ENCODE peak calls at places on chromosome 1, in four cellular contexts. One of them, this sample, is unnamed.
A peak's percentile ranks its signal among the peaks of the same experiment; 100 is the strongest.

GRCh38 chr1:194730304-194730703 is 1543.9 kb upstream of the B3GALT2 start:
- DNase-seq in CD8-positive, alpha-beta memory T cell: no peak
- DNase-seq in IMR-90: no peak
- DNase-seq in cardiac muscle cell: no peak
- DNase-seq in this sample: no peak

GRCh38 chr1:115051850-115052249 is 22.2 kb downstream of the TSHB start:
- DNase-seq in CD8-positive, alpha-beta memory T cell: no peak
- DNase-seq in IMR-90: no peak
- DNase-seq in cardiac muscle cell: no peak
- DNase-seq in this sample: no peak

GRCh38 chr1:119623651-119624050 is 24.4 kb downstream of the ZNF697 start:
- DNase-seq in CD8-positive, alpha-beta memory T cell: no peak
- DNase-seq in IMR-90: no peak
- DNase-seq in cardiac muscle cell: peak; percentile 27
- DNase-seq in this sample: no peak

GRCh38 chr1:163084330-163084729 is 15.2 kb downstream of the RGS4 start:
- DNase-seq in CD8-positive, alpha-beta memory T cell: no peak
- DNase-seq in IMR-90: peak; percentile 13
- DNase-seq in cardiac muscle cell: no peak
- DNase-seq in this sample: no peak

GRCh38 chr1:107788189-107788588 is 176.8 kb downstream of the VAV3 start:
- DNase-seq in CD8-positive, alpha-beta memory T cell: no peak
- DNase-seq in IMR-90: no peak
- DNase-seq in cardiac muscle cell: no peak
- DNase-seq in this sample: no peak

GRCh38 chr1:201731142-201731541 is 97.8 kb upstream of the IPO9 start:
- DNase-seq in CD8-positive, alpha-beta memory T cell: no peak
- DNase-seq in IMR-90: no peak
- DNase-seq in cardiac muscle cell: no peak
- DNase-seq in this sample: no peak

GRCh38 chr1:108521990-108522393 is 37.9 kb upstream of the EEIG2 start:
- DNase-seq in CD8-positive, alpha-beta memory T cell: no peak
- DNase-seq in IMR-90: peak; percentile 3
- DNase-seq in cardiac muscle cell: peak; percentile 75
- DNase-seq in this sample: no peak

GRCh38 chr1:85607126-85607912 is 26.8 kb downstream of the CCN1 start:
- DNase-seq in CD8-positive, alpha-beta memory T cell: no peak
- DNase-seq in IMR-90: peak; percentile 100
- DNase-seq in cardiac muscle cell: peak; percentile 99
- DNase-seq in this sample: no peak

GRCh38 chr1:108199231-108199657 is 899 bp downstream of the SLC25A24 start:
- DNase-seq in CD8-positive, alpha-beta memory T cell: no peak
- DNase-seq in IMR-90: peak; percentile 23
- DNase-seq in cardiac muscle cell: peak; percentile 49
- DNase-seq in this sample: no peak

GRCh38 chr1:85343213-85343611 is 66.8 kb upstream of the BCL10 start:
- DNase-seq in CD8-positive, alpha-beta memory T cell: no peak
- DNase-seq in IMR-90: no peak
- DNase-seq in cardiac muscle cell: peak; percentile 37
- DNase-seq in this sample: no peak

GRCh38 chr1:21553116-21553926 is 44.1 kb downstream of the ALPL start:
- DNase-seq in CD8-positive, alpha-beta memory T cell: no peak
- DNase-seq in IMR-90: peak; percentile 89
- DNase-seq in cardiac muscle cell: peak; percentile 80
- DNase-seq in this sample: no peak

GRCh38 chr1:203669739-203670138 is 43.1 kb downstream of the ATP2B4 start:
- DNase-seq in CD8-positive, alpha-beta memory T cell: no peak
- DNase-seq in IMR-90: peak; percentile 88
- DNase-seq in cardiac muscle cell: peak; percentile 48
- DNase-seq in this sample: no peak

GRCh38 chr1:38133304-38133703 is 86.7 kb upstream of the POU3F1 start:
- DNase-seq in CD8-positive, alpha-beta memory T cell: no peak
- DNase-seq in IMR-90: no peak
- DNase-seq in cardiac muscle cell: no peak
- DNase-seq in this sample: no peak

GRCh38 chr1:246043556-246043955 is 463.5 kb downstream of the SMYD3 start:
- DNase-seq in CD8-positive, alpha-beta memory T cell: no peak
- DNase-seq in IMR-90: no peak
- DNase-seq in cardiac muscle cell: no peak
- DNase-seq in this sample: no peak

GRCh38 chr1:178310685-178311105 is 186.1 kb downstream of the CLEC20A start:
- DNase-seq in CD8-positive, alpha-beta memory T cell: no peak
- DNase-seq in IMR-90: peak; percentile 80
- DNase-seq in cardiac muscle cell: peak; percentile 86
- DNase-seq in this sample: no peak

GRCh38 chr1:240691521-240692338 is 79.8 kb upstream of the GREM2 start:
- DNase-seq in CD8-positive, alpha-beta memory T cell: no peak
- DNase-seq in IMR-90: peak; percentile 78
- DNase-seq in cardiac muscle cell: peak; percentile 9
- DNase-seq in this sample: no peak

GRCh38 chr1:222347627-222348026 is 200.3 kb downstream of the HHIPL2 start:
- DNase-seq in CD8-positive, alpha-beta memory T cell: no peak
- DNase-seq in IMR-90: no peak
- DNase-seq in cardiac muscle cell: no peak
- DNase-seq in this sample: no peak

GRCh38 chr1:16978589-16979474 is 1.6 kb downstream of the MFAP2 start:
- DNase-seq in CD8-positive, alpha-beta memory T cell: no peak
- DNase-seq in IMR-90: peak; percentile 86
- DNase-seq in cardiac muscle cell: peak; percentile 95
- DNase-seq in this sample: no peak
- H3K4me3 ChIP-seq in CD8-positive, alpha-beta memory T cell: no peak overlapping the region
- H3K4me3 ChIP-seq in IMR-90: no peak overlapping the region
- H3K4me3 ChIP-seq in cardiac muscle cell: no peak overlapping the region
- H3K4me3 ChIP-seq in this sample: no peak overlapping the region

GRCh38 chr1:44810101-44810761 is 1.9 kb downstream of the BTBD19 start:
- DNase-seq in CD8-positive, alpha-beta memory T cell: no peak
- DNase-seq in IMR-90: no peak
- DNase-seq in cardiac muscle cell: peak; percentile 64
- DNase-seq in this sample: no peak
- H3K4me1 ChIP-seq in CD8-positive, alpha-beta memory T cell: peaks cover 69% of the 10 kb centered on the region
- H3K4me1 ChIP-seq in IMR-90: peaks cover 58% of the 10 kb centered on the region
- H3K4me1 ChIP-seq in cardiac muscle cell: peaks cover 32% of the 10 kb centered on the region
- H3K4me1 ChIP-seq in this sample: peaks cover 70% of the 10 kb centered on the region

GRCh38 chr1:58687516-58687915 is 12.3 kb downstream of the MYSM1 start:
- DNase-seq in CD8-positive, alpha-beta memory T cell: no peak
- DNase-seq in IMR-90: no peak
- DNase-seq in cardiac muscle cell: no peak
- DNase-seq in this sample: no peak
- H3K27ac ChIP-seq in CD8-positive, alpha-beta memory T cell: no peak overlapping the region
- H3K27ac ChIP-seq in IMR-90: no peak overlapping the region
- H3K27ac ChIP-seq in cardiac muscle cell: no peak overlapping the region
- H3K27ac ChIP-seq in this sample: no peak overlapping the region

GRCh38 chr1:205512059-205513045 is 7.9 kb downstream of the CDK18 start:
- DNase-seq in CD8-positive, alpha-beta memory T cell: no peak
- DNase-seq in IMR-90: peak; percentile 11
- DNase-seq in cardiac muscle cell: no peak
- DNase-seq in this sample: no peak

GRCh38 chr1:205515781-205516253 is 11.3 kb downstream of the CDK18 start:
- DNase-seq in CD8-positive, alpha-beta memory T cell: no peak
- DNase-seq in IMR-90: no peak
- DNase-seq in cardiac muscle cell: peak; percentile 56
- DNase-seq in this sample: no peak

GRCh38 chr1:205513774-205514173 is 9.3 kb downstream of the CDK18 start:
- DNase-seq in CD8-positive, alpha-beta memory T cell: no peak
- DNase-seq in IMR-90: no peak
- DNase-seq in cardiac muscle cell: no peak
- DNase-seq in this sample: no peak

GRCh38 chr1:205516362-205516761 is 11.9 kb downstream of the CDK18 start:
- DNase-seq in CD8-positive, alpha-beta memory T cell: no peak
- DNase-seq in IMR-90: no peak
- DNase-seq in cardiac muscle cell: no peak
- DNase-seq in this sample: no peak

DNA sequence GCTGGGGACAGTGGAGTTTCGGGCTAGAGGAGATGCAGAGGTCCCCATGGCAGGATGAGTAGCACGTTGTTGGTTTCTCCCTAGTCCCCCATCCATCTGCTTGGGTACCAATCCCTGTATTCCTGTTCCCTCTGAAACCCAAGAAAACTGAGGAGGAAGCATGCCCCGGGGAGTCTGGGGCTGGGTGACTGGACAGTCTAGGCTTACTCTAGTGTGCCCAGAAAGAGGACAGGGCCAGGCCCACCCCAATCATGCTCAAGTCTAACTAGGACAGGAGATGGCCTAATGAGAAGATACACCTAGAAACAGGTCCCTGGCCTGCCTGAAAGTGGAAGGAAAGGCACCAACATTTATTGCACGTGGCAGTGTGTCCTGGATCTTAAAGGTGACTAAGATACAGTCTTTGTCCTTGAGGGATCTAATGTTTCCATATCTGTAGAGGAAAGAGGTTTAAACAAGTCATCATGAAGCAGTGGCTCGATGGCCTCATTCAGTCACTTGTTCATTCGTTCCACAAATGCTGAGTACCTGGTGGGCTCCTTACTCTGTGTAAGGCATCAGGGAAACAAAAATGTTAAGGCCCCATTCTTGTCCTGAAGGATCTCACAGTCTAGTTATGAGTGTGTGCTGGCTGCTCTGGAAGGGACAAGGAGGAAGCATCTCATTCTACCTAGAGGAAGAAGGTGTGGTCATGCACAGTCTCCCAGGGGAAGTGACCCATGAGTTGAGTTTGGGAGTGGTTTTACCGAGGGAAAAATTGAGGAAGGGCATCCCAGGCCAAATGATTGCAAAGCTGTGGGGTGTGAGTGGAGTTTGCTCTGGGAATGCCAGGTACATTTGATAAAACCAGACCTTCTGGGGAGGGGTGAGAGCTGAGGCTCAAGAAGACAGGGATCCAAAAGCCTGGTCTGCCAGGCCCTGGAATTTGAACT is 10.0 kb downstream of the CDK18 start:
- DNase-seq in CD8-positive, alpha-beta memory T cell: no peak
- DNase-seq in IMR-90: no peak
- DNase-seq in cardiac muscle cell: no peak
- DNase-seq in this sample: no peak
- H3K4me3 ChIP-seq in CD8-positive, alpha-beta memory T cell: no peak overlapping the region
- H3K4me3 ChIP-seq in IMR-90: no peak overlapping the region
- H3K4me3 ChIP-seq in cardiac muscle cell: no peak overlapping the region
- H3K4me3 ChIP-seq in this sample: no peak overlapping the region

GRCh38 chr1:27476222-27476621 is 13.7 kb downstream of the WASF2 start:
- DNase-seq in CD8-positive, alpha-beta memory T cell: no peak
- DNase-seq in IMR-90: no peak
- DNase-seq in cardiac muscle cell: no peak
- DNase-seq in this sample: no peak

GRCh38 chr1:27473755-27474154 is 16.2 kb downstream of the WASF2 start:
- DNase-seq in CD8-positive, alpha-beta memory T cell: no peak
- DNase-seq in IMR-90: no peak
- DNase-seq in cardiac muscle cell: no peak
- DNase-seq in this sample: peak; percentile 19

GRCh38 chr1:27481994-27482620 is 7.9 kb downstream of the WASF2 start:
- DNase-seq in CD8-positive, alpha-beta memory T cell: no peak
- DNase-seq in IMR-90: no peak
- DNase-seq in cardiac muscle cell: no peak
- DNase-seq in this sample: no peak

GRCh38 chr1:27475707-27476106 is 14.3 kb downstream of the WASF2 start:
- DNase-seq in CD8-positive, alpha-beta memory T cell: no peak
- DNase-seq in IMR-90: no peak
- DNase-seq in cardiac muscle cell: no peak
- DNase-seq in this sample: no peak

DNA sequence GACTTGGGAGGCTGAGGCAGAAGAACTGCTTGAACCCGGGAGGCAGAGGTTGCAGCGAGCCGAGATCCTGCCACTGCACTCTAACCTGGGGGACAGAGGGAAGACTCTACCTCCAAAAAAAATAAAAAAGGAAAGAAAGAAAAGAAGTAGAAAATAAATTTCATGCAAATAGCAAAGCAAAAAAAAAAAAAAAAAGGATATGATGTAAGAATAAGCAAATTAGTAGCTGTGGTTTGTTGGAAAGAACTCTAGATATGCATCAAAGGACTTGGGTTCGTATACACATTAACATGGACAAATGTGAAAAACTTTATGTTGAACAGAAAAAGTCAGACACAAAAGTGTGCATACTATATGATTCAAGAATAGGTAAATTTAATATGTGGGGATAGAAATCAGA is 11.9 kb downstream of the WASF2 start:
- DNase-seq in CD8-positive, alpha-beta memory T cell: no peak
- DNase-seq in IMR-90: no peak
- DNase-seq in cardiac muscle cell: no peak
- DNase-seq in this sample: no peak
- H3K4me1 ChIP-seq in CD8-positive, alpha-beta memory T cell: peaks cover 50% of the 10 kb centered on the region
- H3K4me1 ChIP-seq in IMR-90: peaks cover 4% of the 10 kb centered on the region
- H3K4me1 ChIP-seq in cardiac muscle cell: no peaks in the 10 kb centered on the region
- H3K4me1 ChIP-seq in this sample: peaks cover 14% of the 10 kb centered on the region

GRCh38 chr1:7670334-7671145 is 100.6 kb upstream of the VAMP3 start:
- DNase-seq in CD8-positive, alpha-beta memory T cell: no peak
- DNase-seq in IMR-90: no peak
- DNase-seq in cardiac muscle cell: peak; percentile 27
- DNase-seq in this sample: no peak
- H3K27ac ChIP-seq in CD8-positive, alpha-beta memory T cell: no peak overlapping the region
- H3K27ac ChIP-seq in IMR-90: no peak overlapping the region
- H3K27ac ChIP-seq in cardiac muscle cell: no peak overlapping the region
- H3K27ac ChIP-seq in this sample: no peak overlapping the region

GRCh38 chr1:230215049-230215448 is 148.0 kb downstream of the GALNT2 start:
- DNase-seq in CD8-positive, alpha-beta memory T cell: no peak
- DNase-seq in IMR-90: peak; percentile 64
- DNase-seq in cardiac muscle cell: peak; percentile 88
- DNase-seq in this sample: no peak

GRCh38 chr1:230211436-230212145 is 144.6 kb downstream of the GALNT2 start:
- DNase-seq in CD8-positive, alpha-beta memory T cell: no peak
- DNase-seq in IMR-90: no peak
- DNase-seq in cardiac muscle cell: no peak
- DNase-seq in this sample: no peak

GRCh38 chr1:230210326-230210978 is 143.4 kb downstream of the GALNT2 start:
- DNase-seq in CD8-positive, alpha-beta memory T cell: no peak
- DNase-seq in IMR-90: peak; percentile 28
- DNase-seq in cardiac muscle cell: peak; percentile 40
- DNase-seq in this sample: no peak

GRCh38 chr1:230210979-230211336 is 143.9 kb downstream of the GALNT2 start:
- DNase-seq in CD8-positive, alpha-beta memory T cell: no peak
- DNase-seq in IMR-90: no peak
- DNase-seq in cardiac muscle cell: no peak
- DNase-seq in this sample: no peak

GRCh38 chr1:230212405-230212936 is 145.4 kb downstream of the GALNT2 start:
- DNase-seq in CD8-positive, alpha-beta memory T cell: no peak
- DNase-seq in IMR-90: no peak
- DNase-seq in cardiac muscle cell: no peak
- DNase-seq in this sample: no peak
- H3K4me3 ChIP-seq in CD8-positive, alpha-beta memory T cell: no peak overlapping the region
- H3K4me3 ChIP-seq in IMR-90: no peak overlapping the region
- H3K4me3 ChIP-seq in cardiac muscle cell: no peak overlapping the region
- H3K4me3 ChIP-seq in this sample: no peak overlapping the region

GRCh38 chr1:232748910-232749368 is 56.3 kb upstream of the MAP10 start:
- DNase-seq in CD8-positive, alpha-beta memory T cell: no peak
- DNase-seq in IMR-90: no peak
- DNase-seq in cardiac muscle cell: no peak
- DNase-seq in this sample: no peak

GRCh38 chr1:232751393-232752140 is 53.6 kb upstream of the MAP10 start:
- DNase-seq in CD8-positive, alpha-beta memory T cell: no peak
- DNase-seq in IMR-90: no peak
- DNase-seq in cardiac muscle cell: no peak
- DNase-seq in this sample: no peak

GRCh38 chr1:232752365-232752764 is 52.9 kb upstream of the MAP10 start:
- DNase-seq in CD8-positive, alpha-beta memory T cell: no peak
- DNase-seq in IMR-90: no peak
- DNase-seq in cardiac muscle cell: no peak
- DNase-seq in this sample: no peak

GRCh38 chr1:232754930-232755329 is 50.3 kb upstream of the MAP10 start:
- DNase-seq in CD8-positive, alpha-beta memory T cell: no peak
- DNase-seq in IMR-90: no peak
- DNase-seq in cardiac muscle cell: no peak
- DNase-seq in this sample: no peak
- H3K4me1 ChIP-seq in CD8-positive, alpha-beta memory T cell: no peaks in the 10 kb centered on the region
- H3K4me1 ChIP-seq in IMR-90: no peaks in the 10 kb centered on the region
- H3K4me1 ChIP-seq in cardiac muscle cell: no peaks in the 10 kb centered on the region
- H3K4me1 ChIP-seq in this sample: no peaks in the 10 kb centered on the region